ENCODE peak calls at places on chromosomes 11 and 22, in seven cellular contexts. One of them, this sample, is unnamed.

GRCh38 chr22:26547426-26547825 is 35.2 kb upstream of the TFIP11 start:
- DNase-seq in amniotic stem cell: no peak
- DNase-seq in activated CD4-positive, CD25-positive, alpha-beta regulatory T cell: no peak
- DNase-seq in thoracic aorta: no peak
- DNase-seq in HTR-8/SVneo: no peak
- DNase-seq in hippocampal formation: no peak
- DNase-seq in neural progenitor cell: no peak
- DNase-seq in this sample: no peak

GRCh38 chr22:38239101-38239761 is 33.6 kb downstream of the TMEM184B start:
- DNase-seq in hippocampal formation: peak; percentile 91
- DNase-seq in HTR-8/SVneo: peak; percentile 64
- DNase-seq in thoracic aorta: peak; percentile 50
- DNase-seq in activated CD4-positive, CD25-positive, alpha-beta regulatory T cell: no peak
- DNase-seq in neural progenitor cell: no peak
- DNase-seq in amniotic stem cell: peak; percentile 84
- DNase-seq in this sample: peak; percentile 93

GRCh38 chr11:126061707-126062678 is 673 bp downstream of the CDON start:
- DNase-seq in thoracic aorta: no peak
- DNase-seq in hippocampal formation: no peak
- DNase-seq in amniotic stem cell: no peak
- DNase-seq in activated CD4-positive, CD25-positive, alpha-beta regulatory T cell: no peak
- DNase-seq in neural progenitor cell: peak; percentile 83
- DNase-seq in HTR-8/SVneo: peak; percentile 24
- DNase-seq in this sample: peak; percentile 79

GRCh38 chr11:68551777-68552176 is 91.2 kb downstream of the PPP6R3 start:
- DNase-seq in hippocampal formation: no peak
- DNase-seq in amniotic stem cell: no peak
- DNase-seq in HTR-8/SVneo: no peak
- DNase-seq in activated CD4-positive, CD25-positive, alpha-beta regulatory T cell: no peak
- DNase-seq in neural progenitor cell: no peak
- DNase-seq in thoracic aorta: no peak
- DNase-seq in this sample: no peak

GRCh38 chr11:33507967-33508366 is 192.7 kb downstream of the C11orf91 start:
- DNase-seq in neural progenitor cell: peak; percentile 28
- DNase-seq in thoracic aorta: no peak
- DNase-seq in hippocampal formation: no peak
- DNase-seq in HTR-8/SVneo: no peak
- DNase-seq in activated CD4-positive, CD25-positive, alpha-beta regulatory T cell: no peak
- DNase-seq in amniotic stem cell: no peak
- DNase-seq in this sample: peak; percentile 31

GRCh38 chr11:35550374-35551036 is 25.1 kb upstream of the PAMR1 start:
- DNase-seq in thoracic aorta: no peak
- DNase-seq in amniotic stem cell: no peak
- DNase-seq in HTR-8/SVneo: no peak
- DNase-seq in neural progenitor cell: no peak
- DNase-seq in hippocampal formation: no peak
- DNase-seq in activated CD4-positive, CD25-positive, alpha-beta regulatory T cell: no peak
- DNase-seq in this sample: peak; percentile 4

GRCh38 chr11:86395061-86395551 is 20.4 kb downstream of the CCDC81 start:
- DNase-seq in activated CD4-positive, CD25-positive, alpha-beta regulatory T cell: no peak
- DNase-seq in amniotic stem cell: no peak
- DNase-seq in neural progenitor cell: peak; percentile 18
- DNase-seq in hippocampal formation: no peak
- DNase-seq in thoracic aorta: no peak
- DNase-seq in HTR-8/SVneo: no peak
- DNase-seq in this sample: no peak

GRCh38 chr11:86869966-86870570 is 69.7 kb downstream of the PRSS23 start:
- DNase-seq in neural progenitor cell: peak; percentile 79
- DNase-seq in amniotic stem cell: peak; percentile 17
- DNase-seq in activated CD4-positive, CD25-positive, alpha-beta regulatory T cell: no peak
- DNase-seq in hippocampal formation: peak; percentile 26
- DNase-seq in thoracic aorta: peak; percentile 13
- DNase-seq in HTR-8/SVneo: peak; percentile 75
- DNase-seq in this sample: peak; percentile 58

GRCh38 chr11:687751-688150 is 7.3 kb downstream of the DEAF1 start:
- DNase-seq in HTR-8/SVneo: no peak
- DNase-seq in activated CD4-positive, CD25-positive, alpha-beta regulatory T cell: no peak
- DNase-seq in amniotic stem cell: no peak
- DNase-seq in neural progenitor cell: no peak
- DNase-seq in hippocampal formation: no peak
- DNase-seq in thoracic aorta: no peak
- DNase-seq in this sample: no peak

GRCh38 chr11:115135936-115136335 is 368.3 kb downstream of the CADM1 start:
- DNase-seq in amniotic stem cell: no peak
- DNase-seq in neural progenitor cell: no peak
- DNase-seq in thoracic aorta: no peak
- DNase-seq in activated CD4-positive, CD25-positive, alpha-beta regulatory T cell: no peak
- DNase-seq in hippocampal formation: no peak
- DNase-seq in HTR-8/SVneo: no peak
- DNase-seq in this sample: no peak

GRCh38 chr11:112352907-112353306 is 92.2 kb upstream of the PLET1 start:
- DNase-seq in amniotic stem cell: no peak
- DNase-seq in thoracic aorta: no peak
- DNase-seq in activated CD4-positive, CD25-positive, alpha-beta regulatory T cell: no peak
- DNase-seq in HTR-8/SVneo: no peak
- DNase-seq in neural progenitor cell: no peak
- DNase-seq in hippocampal formation: no peak
- DNase-seq in this sample: peak; percentile 8

GRCh38 chr11:118380571-118380970 is 20.8 kb upstream of the ATP5MG start:
- DNase-seq in activated CD4-positive, CD25-positive, alpha-beta regulatory T cell: no peak
- DNase-seq in HTR-8/SVneo: no peak
- DNase-seq in thoracic aorta: no peak
- DNase-seq in amniotic stem cell: no peak
- DNase-seq in hippocampal formation: no peak
- DNase-seq in neural progenitor cell: no peak
- DNase-seq in this sample: no peak

GRCh38 chr11:63670077-63670737 is 969 bp downstream of the ATL3 start:
- DNase-seq in activated CD4-positive, CD25-positive, alpha-beta regulatory T cell: no peak
- DNase-seq in hippocampal formation: no peak
- DNase-seq in HTR-8/SVneo: no peak
- DNase-seq in neural progenitor cell: no peak
- DNase-seq in amniotic stem cell: no peak
- DNase-seq in thoracic aorta: no peak
- DNase-seq in this sample: peak; percentile 42

GRCh38 chr11:91926967-91927366 is 297.7 kb upstream of the FAT3 start:
- DNase-seq in hippocampal formation: no peak
- DNase-seq in activated CD4-positive, CD25-positive, alpha-beta regulatory T cell: no peak
- DNase-seq in HTR-8/SVneo: no peak
- DNase-seq in neural progenitor cell: no peak
- DNase-seq in thoracic aorta: no peak
- DNase-seq in amniotic stem cell: no peak
- DNase-seq in this sample: no peak

GRCh38 chr11:124769804-124770774 is 8.0 kb upstream of the ESAM start:
- DNase-seq in HTR-8/SVneo: no peak
- DNase-seq in hippocampal formation: no peak
- DNase-seq in amniotic stem cell: no peak
- DNase-seq in thoracic aorta: no peak
- DNase-seq in activated CD4-positive, CD25-positive, alpha-beta regulatory T cell: no peak
- DNase-seq in neural progenitor cell: no peak
- DNase-seq in this sample: peak; percentile 90

GRCh38 chr11:85076535-85077330 is 550.4 kb downstream of the DLG2 start:
- DNase-seq in hippocampal formation: no peak
- DNase-seq in activated CD4-positive, CD25-positive, alpha-beta regulatory T cell: no peak
- DNase-seq in HTR-8/SVneo: no peak
- DNase-seq in neural progenitor cell: no peak
- DNase-seq in amniotic stem cell: no peak
- DNase-seq in thoracic aorta: no peak
- DNase-seq in this sample: peak; percentile 91

This sample was measured in PC-3.